ENCODE peak calls at places on chromosomes 1 and 21, in eight cellular contexts. One of them, this sample, is unnamed.

GRCh38 chr1:37016121-37016520 is 18.2 kb downstream of the GRIK3 start:
- DNase-seq in HAP-1: no peak
- DNase-seq in HTR-8/SVneo: no peak
- DNase-seq in COLO829: no peak
- DNase-seq in epithelial cell of esophagus: no peak
- DNase-seq in NCI-H82: no peak
- DNase-seq in bronchial epithelial cell: no peak
- DNase-seq in GM20000: no peak
- DNase-seq in this sample: no peak

GRCh38 chr1:235083589-235084323 is 44.9 kb downstream of the TOMM20 start:
- DNase-seq in HAP-1: peak
- DNase-seq in HTR-8/SVneo: peak
- DNase-seq in COLO829: peak
- DNase-seq in epithelial cell of esophagus: peak
- DNase-seq in NCI-H82: peak
- DNase-seq in bronchial epithelial cell: peak
- DNase-seq in GM20000: peak
- DNase-seq in this sample: peak

GRCh38 chr21:44006656-44007055 is 5.5 kb upstream of the TRAPPC10 start:
- DNase-seq in HAP-1: no peak
- DNase-seq in HTR-8/SVneo: no peak
- DNase-seq in COLO829: no peak
- DNase-seq in epithelial cell of esophagus: no peak
- DNase-seq in NCI-H82: no peak
- DNase-seq in bronchial epithelial cell: no peak
- DNase-seq in GM20000: no peak
- DNase-seq in this sample: no peak

GRCh38 chr1:24277420-24278169 is 41.6 kb upstream of the GRHL3 start:
- DNase-seq in HAP-1: no peak
- DNase-seq in HTR-8/SVneo: no peak
- DNase-seq in COLO829: no peak
- DNase-seq in epithelial cell of esophagus: peak
- DNase-seq in NCI-H82: no peak
- DNase-seq in bronchial epithelial cell: peak
- DNase-seq in GM20000: peak
- DNase-seq in this sample: peak

GRCh38 chr1:245332513-245332912 is 177.7 kb downstream of the KIF26B start:
- DNase-seq in HAP-1: no peak
- DNase-seq in HTR-8/SVneo: no peak
- DNase-seq in COLO829: no peak
- DNase-seq in epithelial cell of esophagus: no peak
- DNase-seq in NCI-H82: no peak
- DNase-seq in bronchial epithelial cell: peak
- DNase-seq in GM20000: no peak
- DNase-seq in this sample: no peak

GRCh38 chr1:37134599-37134998 is 100.3 kb upstream of the GRIK3 start:
- DNase-seq in HAP-1: no peak
- DNase-seq in HTR-8/SVneo: no peak
- DNase-seq in COLO829: no peak
- DNase-seq in epithelial cell of esophagus: no peak
- DNase-seq in NCI-H82: no peak
- DNase-seq in bronchial epithelial cell: no peak
- DNase-seq in GM20000: no peak
- DNase-seq in this sample: no peak

GRCh38 chr1:22352896-22353295 is 98.8 kb upstream of the ZBTB40 start:
- DNase-seq in HAP-1: no peak
- DNase-seq in HTR-8/SVneo: no peak
- DNase-seq in COLO829: no peak
- DNase-seq in epithelial cell of esophagus: no peak
- DNase-seq in NCI-H82: no peak
- DNase-seq in bronchial epithelial cell: no peak
- DNase-seq in GM20000: no peak
- DNase-seq in this sample: no peak

GRCh38 chr1:25524568-25525359 is 18.6 kb upstream of the LDLRAP1 start:
- DNase-seq in HAP-1: no peak
- DNase-seq in HTR-8/SVneo: no peak
- DNase-seq in COLO829: no peak
- DNase-seq in epithelial cell of esophagus: no peak
- DNase-seq in NCI-H82: peak
- DNase-seq in bronchial epithelial cell: no peak
- DNase-seq in GM20000: no peak
- DNase-seq in this sample: no peak

GRCh38 chr21:36350282-36350910 is 30.4 kb downstream of the MORC3 start:
- DNase-seq in HAP-1: no peak
- DNase-seq in HTR-8/SVneo: no peak
- DNase-seq in COLO829: no peak
- DNase-seq in epithelial cell of esophagus: no peak
- DNase-seq in NCI-H82: no peak
- DNase-seq in bronchial epithelial cell: no peak
- DNase-seq in GM20000: no peak
- DNase-seq in this sample: peak

GRCh38 chr1:151472852-151473731 is 13.8 kb upstream of the POGZ start:
- DNase-seq in HAP-1: no peak
- DNase-seq in HTR-8/SVneo: no peak
- DNase-seq in COLO829: no peak
- DNase-seq in epithelial cell of esophagus: peak
- DNase-seq in NCI-H82: no peak
- DNase-seq in bronchial epithelial cell: peak
- DNase-seq in GM20000: peak
- DNase-seq in this sample: no peak

GRCh38 chr1:174230399-174230798 is 71.1 kb downstream of the RABGAP1L start:
- DNase-seq in HAP-1: no peak
- DNase-seq in HTR-8/SVneo: no peak
- DNase-seq in COLO829: no peak
- DNase-seq in epithelial cell of esophagus: no peak
- DNase-seq in NCI-H82: no peak
- DNase-seq in bronchial epithelial cell: no peak
- DNase-seq in GM20000: no peak
- DNase-seq in this sample: no peak

GRCh38 chr1:2494323-2494693 is 18.2 kb downstream of the PLCH2 start:
- DNase-seq in HAP-1: no peak
- DNase-seq in HTR-8/SVneo: peak
- DNase-seq in COLO829: no peak
- DNase-seq in epithelial cell of esophagus: peak
- DNase-seq in NCI-H82: no peak
- DNase-seq in bronchial epithelial cell: peak
- DNase-seq in GM20000: no peak
- DNase-seq in this sample: peak

GRCh38 chr1:109397451-109398342 is at the start of gene SORT1:
- DNase-seq in HAP-1: peak
- DNase-seq in HTR-8/SVneo: peak
- DNase-seq in COLO829: peak
- DNase-seq in epithelial cell of esophagus: peak
- DNase-seq in NCI-H82: peak
- DNase-seq in bronchial epithelial cell: peak
- DNase-seq in GM20000: peak
- DNase-seq in this sample: no peak

GRCh38 chr1:50346621-50347020 is 76.6 kb downstream of the DMRTA2 start:
- DNase-seq in HAP-1: no peak
- DNase-seq in HTR-8/SVneo: no peak
- DNase-seq in COLO829: no peak
- DNase-seq in epithelial cell of esophagus: no peak
- DNase-seq in NCI-H82: peak
- DNase-seq in bronchial epithelial cell: no peak
- DNase-seq in GM20000: no peak
- DNase-seq in this sample: no peak

GRCh38 chr1:6099297-6099696 is 53.6 kb downstream of the KCNAB2 start:
- DNase-seq in HAP-1: no peak
- DNase-seq in HTR-8/SVneo: no peak
- DNase-seq in COLO829: no peak
- DNase-seq in epithelial cell of esophagus: no peak
- DNase-seq in NCI-H82: no peak
- DNase-seq in bronchial epithelial cell: no peak
- DNase-seq in GM20000: no peak
- DNase-seq in this sample: no peak

GRCh38 chr1:64917328-64917861 is 49.0 kb downstream of the JAK1 start:
- DNase-seq in HAP-1: no peak
- DNase-seq in HTR-8/SVneo: peak
- DNase-seq in COLO829: peak
- DNase-seq in epithelial cell of esophagus: peak
- DNase-seq in NCI-H82: no peak
- DNase-seq in bronchial epithelial cell: peak
- DNase-seq in GM20000: no peak
- DNase-seq in this sample: peak

GRCh38 chr1:233097546-233098254 is 147.3 kb downstream of the NTPCR start:
- DNase-seq in HAP-1: no peak
- DNase-seq in HTR-8/SVneo: no peak
- DNase-seq in COLO829: no peak
- DNase-seq in epithelial cell of esophagus: peak
- DNase-seq in NCI-H82: no peak
- DNase-seq in bronchial epithelial cell: peak
- DNase-seq in GM20000: no peak
- DNase-seq in this sample: peak

GRCh38 chr1:232218955-232219865 is 410.7 kb downstream of the SIPA1L2 start:
- DNase-seq in HAP-1: no peak
- DNase-seq in HTR-8/SVneo: no peak
- DNase-seq in COLO829: no peak
- DNase-seq in epithelial cell of esophagus: no peak
- DNase-seq in NCI-H82: no peak
- DNase-seq in bronchial epithelial cell: no peak
- DNase-seq in GM20000: no peak
- DNase-seq in this sample: no peak

GRCh38 chr1:28039341-28039740 is 49.1 kb downstream of the EYA3 start:
- DNase-seq in HAP-1: no peak
- DNase-seq in HTR-8/SVneo: no peak
- DNase-seq in COLO829: no peak
- DNase-seq in epithelial cell of esophagus: no peak
- DNase-seq in NCI-H82: no peak
- DNase-seq in bronchial epithelial cell: no peak
- DNase-seq in GM20000: no peak
- DNase-seq in this sample: no peak

GRCh38 chr1:13616234-13616633 is 32.6 kb downstream of the PDPN start:
- DNase-seq in HAP-1: no peak
- DNase-seq in HTR-8/SVneo: no peak
- DNase-seq in COLO829: no peak
- DNase-seq in epithelial cell of esophagus: no peak
- DNase-seq in NCI-H82: no peak
- DNase-seq in bronchial epithelial cell: no peak
- DNase-seq in GM20000: no peak
- DNase-seq in this sample: no peak

GRCh38 chr1:16050328-16050727 is 6.7 kb downstream of the CLCNKB start:
- DNase-seq in HAP-1: no peak
- DNase-seq in HTR-8/SVneo: no peak
- DNase-seq in COLO829: no peak
- DNase-seq in epithelial cell of esophagus: no peak
- DNase-seq in NCI-H82: no peak
- DNase-seq in bronchial epithelial cell: no peak
- DNase-seq in GM20000: no peak
- DNase-seq in this sample: no peak

GRCh38 chr1:110259770-110260169 is 49.7 kb downstream of the KCNC4 start:
- DNase-seq in HAP-1: no peak
- DNase-seq in HTR-8/SVneo: no peak
- DNase-seq in COLO829: no peak
- DNase-seq in epithelial cell of esophagus: peak
- DNase-seq in NCI-H82: no peak
- DNase-seq in bronchial epithelial cell: peak
- DNase-seq in GM20000: no peak
- DNase-seq in this sample: peak

GRCh38 chr1:2349821-2350220 is 41.5 kb downstream of the MORN1 start:
- DNase-seq in HAP-1: no peak
- DNase-seq in HTR-8/SVneo: no peak
- DNase-seq in COLO829: no peak
- DNase-seq in epithelial cell of esophagus: no peak
- DNase-seq in NCI-H82: peak
- DNase-seq in bronchial epithelial cell: no peak
- DNase-seq in GM20000: no peak
- DNase-seq in this sample: no peak

GRCh38 chr1:44947060-44947773 is 39.2 kb downstream of the EIF2B3 start:
- DNase-seq in HAP-1: no peak
- DNase-seq in HTR-8/SVneo: no peak
- DNase-seq in COLO829: no peak
- DNase-seq in epithelial cell of esophagus: no peak
- DNase-seq in NCI-H82: peak
- DNase-seq in bronchial epithelial cell: no peak
- DNase-seq in GM20000: no peak
- DNase-seq in this sample: no peak

This sample was measured in foreskin keratinocyte.